ENCODE peak calls at places on chromosomes 1 and 21, in seven cellular contexts. One of them, this sample, is unnamed.
A peak's percentile ranks its signal among the peaks of the same experiment; 100 is the strongest.

GRCh38 chr1:171137580-171137979 is 46.9 kb downstream of the FMO3 start:
- DNase-seq in GM12878: no peak
- DNase-seq in HepG2: no peak
- DNase-seq in HCT116: no peak
- DNase-seq in K562: no peak
- DNase-seq in SK-N-SH: no peak
- DNase-seq in H1: no peak
- DNase-seq in this sample: no peak

GRCh38 chr1:168676861-168677260 is 52.1 kb downstream of the DPT start:
- DNase-seq in HCT116: no peak
- DNase-seq in GM12878: no peak
- DNase-seq in SK-N-SH: no peak
- DNase-seq in HepG2: no peak
- DNase-seq in K562: no peak
- DNase-seq in H1: no peak
- DNase-seq in this sample: no peak

GRCh38 chr1:245118806-245119205 is 36.0 kb upstream of the KIF26B start:
- DNase-seq in GM12878: no peak
- DNase-seq in HCT116: no peak
- DNase-seq in HepG2: no peak
- DNase-seq in H1: no peak
- DNase-seq in K562: no peak
- DNase-seq in SK-N-SH: no peak
- DNase-seq in this sample: no peak

GRCh38 chr21:34807146-34807880 is 138.5 kb downstream of the CLIC6 start:
- DNase-seq in K562: no peak
- DNase-seq in H1: no peak
- DNase-seq in GM12878: no peak
- DNase-seq in HepG2: no peak
- DNase-seq in SK-N-SH: no peak
- DNase-seq in HCT116: no peak
- DNase-seq in this sample: no peak

GRCh38 chr1:23790696-23791433 is at the start of gene LYPLA2:
- DNase-seq in K562: peak; percentile 98
- DNase-seq in H1: no peak
- DNase-seq in HCT116: peak; percentile 75
- DNase-seq in GM12878: no peak
- DNase-seq in HepG2: peak; percentile 85
- DNase-seq in SK-N-SH: peak; percentile 94
- DNase-seq in this sample: peak; percentile 79

GRCh38 chr1:6464915-6465314 is 1.1 kb downstream of the TNFRSF25 start:
- DNase-seq in SK-N-SH: no peak
- DNase-seq in K562: no peak
- DNase-seq in GM12878: no peak
- DNase-seq in HCT116: no peak
- DNase-seq in H1: no peak
- DNase-seq in HepG2: no peak
- DNase-seq in this sample: no peak

GRCh38 chr1:173444757-173445156 is 32.4 kb upstream of the PRDX6 start:
- DNase-seq in H1: no peak
- DNase-seq in HepG2: no peak
- DNase-seq in SK-N-SH: no peak
- DNase-seq in GM12878: no peak
- DNase-seq in K562: no peak
- DNase-seq in HCT116: no peak
- DNase-seq in this sample: no peak

GRCh38 chr1:56355918-56356317 is 223.4 kb downstream of the PLPP3 start:
- DNase-seq in GM12878: no peak
- DNase-seq in H1: no peak
- DNase-seq in SK-N-SH: no peak
- DNase-seq in HepG2: no peak
- DNase-seq in HCT116: no peak
- DNase-seq in K562: no peak
- DNase-seq in this sample: no peak

GRCh38 chr21:33762798-33763572 is 120.7 kb downstream of the ITSN1 start:
- DNase-seq in H1: no peak
- DNase-seq in K562: no peak
- DNase-seq in HCT116: no peak
- DNase-seq in HepG2: no peak
- DNase-seq in SK-N-SH: no peak
- DNase-seq in GM12878: no peak
- DNase-seq in this sample: no peak

GRCh38 chr1:109304221-109304915 is 2.4 kb downstream of the MYBPHL start:
- DNase-seq in SK-N-SH: no peak
- DNase-seq in HCT116: no peak
- DNase-seq in GM12878: no peak
- DNase-seq in K562: no peak
- DNase-seq in HepG2: no peak
- DNase-seq in H1: no peak
- DNase-seq in this sample: no peak

GRCh38 chr1:32128479-32128878 is 20.6 kb downstream of the KPNA6 start:
- DNase-seq in SK-N-SH: no peak
- DNase-seq in HepG2: no peak
- DNase-seq in HCT116: no peak
- DNase-seq in K562: no peak
- DNase-seq in H1: no peak
- DNase-seq in GM12878: no peak
- DNase-seq in this sample: no peak

GRCh38 chr1:87170151-87170550 is 158.5 kb upstream of the LMO4 start:
- DNase-seq in SK-N-SH: no peak
- DNase-seq in HepG2: no peak
- DNase-seq in HCT116: no peak
- DNase-seq in K562: no peak
- DNase-seq in GM12878: no peak
- DNase-seq in H1: no peak
- DNase-seq in this sample: no peak

GRCh38 chr1:38152351-38153082 is 105.9 kb upstream of the POU3F1 start:
- DNase-seq in HepG2: peak; percentile 27
- DNase-seq in H1: no peak
- DNase-seq in HCT116: no peak
- DNase-seq in SK-N-SH: no peak
- DNase-seq in K562: peak; percentile 12
- DNase-seq in GM12878: peak; percentile 51
- DNase-seq in this sample: peak; percentile 65

GRCh38 chr1:182113879-182114626 is 52.5 kb upstream of the ZNF648 start:
- DNase-seq in GM12878: no peak
- DNase-seq in SK-N-SH: no peak
- DNase-seq in H1: no peak
- DNase-seq in K562: no peak
- DNase-seq in HCT116: no peak
- DNase-seq in HepG2: peak; percentile 32
- DNase-seq in this sample: no peak

GRCh38 chr1:67664048-67664447 is 21.0 kb upstream of the GADD45A start:
- DNase-seq in SK-N-SH: no peak
- DNase-seq in HepG2: peak; percentile 93
- DNase-seq in H1: no peak
- DNase-seq in GM12878: no peak
- DNase-seq in K562: no peak
- DNase-seq in HCT116: no peak
- DNase-seq in this sample: no peak

GRCh38 chr1:119125874-119126273 is 14.6 kb downstream of the WARS2 start:
- DNase-seq in HepG2: no peak
- DNase-seq in HCT116: no peak
- DNase-seq in SK-N-SH: no peak
- DNase-seq in K562: no peak
- DNase-seq in GM12878: no peak
- DNase-seq in H1: no peak
- DNase-seq in this sample: no peak

GRCh38 chr21:44018127-44018526 is 6.0 kb downstream of the TRAPPC10 start:
- DNase-seq in GM12878: no peak
- DNase-seq in H1: no peak
- DNase-seq in HCT116: no peak
- DNase-seq in HepG2: no peak
- DNase-seq in K562: no peak
- DNase-seq in SK-N-SH: no peak
- DNase-seq in this sample: no peak

GRCh38 chr21:41612674-41613250 is 104.8 kb upstream of the TMPRSS2 start:
- DNase-seq in HCT116: no peak
- DNase-seq in GM12878: no peak
- DNase-seq in SK-N-SH: peak; percentile 79
- DNase-seq in HepG2: peak; percentile 15
- DNase-seq in H1: no peak
- DNase-seq in K562: peak; percentile 52
- DNase-seq in this sample: peak; percentile 63

GRCh38 chr1:64745181-64745985 is 508 bp downstream of the RAVER2 start:
- DNase-seq in HCT116: no peak
- DNase-seq in H1: no peak
- DNase-seq in HepG2: peak; percentile 6
- DNase-seq in SK-N-SH: peak; percentile 47
- DNase-seq in GM12878: no peak
- DNase-seq in K562: peak; percentile 31
- DNase-seq in this sample: peak; percentile 40

GRCh38 chr1:199688133-199688676 is 339.3 kb upstream of the NR5A2 start:
- DNase-seq in HepG2: no peak
- DNase-seq in K562: no peak
- DNase-seq in H1: no peak
- DNase-seq in HCT116: no peak
- DNase-seq in GM12878: no peak
- DNase-seq in SK-N-SH: no peak
- DNase-seq in this sample: no peak

GRCh38 chr1:67807282-67807681 is 26.0 kb downstream of the GNG12 start:
- DNase-seq in GM12878: no peak
- DNase-seq in HepG2: no peak
- DNase-seq in K562: no peak
- DNase-seq in HCT116: no peak
- DNase-seq in SK-N-SH: no peak
- DNase-seq in H1: no peak
- DNase-seq in this sample: no peak

GRCh38 chr1:160607051-160608032 is 28.0 kb upstream of the CD84 start:
- DNase-seq in GM12878: peak; percentile 90
- DNase-seq in HepG2: peak; percentile 63
- DNase-seq in K562: peak; percentile 86
- DNase-seq in SK-N-SH: peak; percentile 33
- DNase-seq in H1: no peak
- DNase-seq in HCT116: peak; percentile 68
- DNase-seq in this sample: peak; percentile 85
- TF ChIP-seq JUND in GM12878: no peak
- TF ChIP-seq JUND in HepG2: no peak
- TF ChIP-seq JUND in K562: peak; percentile 73
- TF ChIP-seq JUND in SK-N-SH: no peak
- TF ChIP-seq JUND in H1: no peak
- TF ChIP-seq JUND in HCT116: no peak
- TF ChIP-seq JUND in this sample: no peak

GRCh38 chr1:97996880-97997279 is 76.0 kb upstream of the DPYD start:
- DNase-seq in SK-N-SH: no peak
- DNase-seq in HepG2: no peak
- DNase-seq in GM12878: no peak
- DNase-seq in HCT116: no peak
- DNase-seq in K562: no peak
- DNase-seq in H1: no peak
- DNase-seq in this sample: no peak

GRCh38 chr1:98001764-98002163 is 80.9 kb upstream of the DPYD start:
- DNase-seq in H1: no peak
- DNase-seq in SK-N-SH: no peak
- DNase-seq in HepG2: no peak
- DNase-seq in HCT116: no peak
- DNase-seq in K562: no peak
- DNase-seq in GM12878: no peak
- DNase-seq in this sample: no peak

GRCh38 chr1:98002288-98002687 is 81.5 kb upstream of the DPYD start:
- DNase-seq in H1: no peak
- DNase-seq in GM12878: no peak
- DNase-seq in SK-N-SH: no peak
- DNase-seq in HCT116: no peak
- DNase-seq in K562: no peak
- DNase-seq in HepG2: no peak
- DNase-seq in this sample: no peak

GRCh38 chr1:98003442-98003841 is 82.6 kb upstream of the DPYD start:
- DNase-seq in K562: no peak
- DNase-seq in SK-N-SH: no peak
- DNase-seq in H1: no peak
- DNase-seq in GM12878: no peak
- DNase-seq in HCT116: no peak
- DNase-seq in HepG2: no peak
- DNase-seq in this sample: no peak

DNA sequence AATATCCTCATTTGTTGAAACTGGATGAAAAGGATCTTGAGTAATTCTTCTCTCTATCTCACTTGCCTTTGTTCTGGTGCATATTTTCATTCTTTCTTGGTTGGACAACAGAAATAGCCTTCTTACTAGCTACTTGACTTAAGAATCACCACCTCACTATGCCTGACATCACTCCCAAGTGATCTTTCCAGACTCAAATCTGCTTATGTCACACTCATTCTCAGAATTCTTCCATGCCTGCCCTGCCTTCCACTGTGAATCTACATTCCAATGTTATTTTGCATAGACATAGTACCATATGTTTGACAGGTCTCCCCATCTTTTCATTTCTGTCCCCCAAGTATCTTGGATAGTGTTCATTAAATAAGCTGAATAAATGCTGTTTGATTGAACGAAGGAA is 78.5 kb upstream of the DPYD start:
- DNase-seq in HepG2: no peak
- DNase-seq in SK-N-SH: no peak
- DNase-seq in K562: no peak
- DNase-seq in GM12878: no peak
- DNase-seq in H1: no peak
- DNase-seq in HCT116: no peak
- DNase-seq in this sample: no peak
- TF ChIP-seq JUND in HepG2: no peak
- TF ChIP-seq JUND in SK-N-SH: peak; percentile 64
- TF ChIP-seq JUND in K562: no peak
- TF ChIP-seq JUND in GM12878: no peak
- TF ChIP-seq JUND in H1: no peak
- TF ChIP-seq JUND in HCT116: no peak
- TF ChIP-seq JUND in this sample: no peak

GRCh38 chr1:20349561-20349960 is 58.9 kb downstream of the VWA5B1 start:
- DNase-seq in HCT116: no peak
- DNase-seq in K562: no peak
- DNase-seq in SK-N-SH: no peak
- DNase-seq in HepG2: no peak
- DNase-seq in GM12878: no peak
- DNase-seq in H1: no peak
- DNase-seq in this sample: no peak

GRCh38 chr1:20347699-20348098 is 57.0 kb downstream of the VWA5B1 start:
- DNase-seq in GM12878: no peak
- DNase-seq in HCT116: no peak
- DNase-seq in H1: no peak
- DNase-seq in K562: no peak
- DNase-seq in HepG2: no peak
- DNase-seq in SK-N-SH: no peak
- DNase-seq in this sample: no peak

GRCh38 chr1:20346433-20346832 is 55.8 kb downstream of the VWA5B1 start:
- DNase-seq in K562: no peak
- DNase-seq in HepG2: no peak
- DNase-seq in GM12878: no peak
- DNase-seq in SK-N-SH: no peak
- DNase-seq in HCT116: no peak
- DNase-seq in H1: no peak
- DNase-seq in this sample: no peak

GRCh38 chr1:20349971-20350370 is 59.3 kb downstream of the VWA5B1 start:
- DNase-seq in HCT116: no peak
- DNase-seq in H1: no peak
- DNase-seq in HepG2: no peak
- DNase-seq in SK-N-SH: no peak
- DNase-seq in K562: no peak
- DNase-seq in GM12878: no peak
- DNase-seq in this sample: no peak

GRCh38 chr1:20348326-20348910 is 57.7 kb downstream of the VWA5B1 start:
- DNase-seq in SK-N-SH: no peak
- DNase-seq in HepG2: no peak
- DNase-seq in K562: no peak
- DNase-seq in GM12878: no peak
- DNase-seq in HCT116: no peak
- DNase-seq in H1: no peak
- DNase-seq in this sample: no peak
- TF ChIP-seq JUND in SK-N-SH: no peak
- TF ChIP-seq JUND in HepG2: no peak
- TF ChIP-seq JUND in K562: no peak
- TF ChIP-seq JUND in GM12878: no peak
- TF ChIP-seq JUND in HCT116: no peak
- TF ChIP-seq JUND in H1: no peak
- TF ChIP-seq JUND in this sample: no peak

GRCh38 chr21:36209626-36210171 is 53.1 kb downstream of the DOP1B start:
- DNase-seq in GM12878: no peak
- DNase-seq in H1: no peak
- DNase-seq in K562: peak; percentile 72
- DNase-seq in HCT116: peak; percentile 73
- DNase-seq in HepG2: peak; percentile 71
- DNase-seq in SK-N-SH: peak; percentile 39
- DNase-seq in this sample: peak; percentile 93
- TF ChIP-seq JUND in GM12878: no peak
- TF ChIP-seq JUND in H1: no peak
- TF ChIP-seq JUND in K562: no peak
- TF ChIP-seq JUND in HCT116: no peak
- TF ChIP-seq JUND in HepG2: no peak
- TF ChIP-seq JUND in SK-N-SH: no peak
- TF ChIP-seq JUND in this sample: no peak